ENCODE peak calls at places on chromosome 5, in six cellular contexts. Z, J, L, O, Q and T are unnamed samples.

GRCh38 chr5:137217599-137218200 is 281.4 kb downstream of the SPOCK1 start:
- DNase-seq in Z (no peak), J (peak), L (no peak), O (no peak), Q (no peak), T (no peak)

GRCh38 chr5:143594913-143595818 is 191.7 kb upstream of the NR3C1 start:
- DNase-seq in Z (no peak), J (peak), L (no peak), O (no peak), Q (no peak), T (no peak)

GRCh38 chr5:74140409-74140808 is 500.1 kb downstream of the ENC1 start:
- DNase-seq in Z (no peak), J (no peak), L (no peak), O (no peak), Q (no peak), T (no peak)

GRCh38 chr5:1509346-1510085 is 14.2 kb downstream of the LPCAT1 start:
- DNase-seq in Z (peak), J (no peak), L (peak), O (peak), Q (peak), T (peak)

GRCh38 chr5:96864922-96865545 is 11.3 kb upstream of the ERAP2 start:
- DNase-seq in Z (no peak), J (no peak), L (no peak), O (no peak), Q (no peak), T (no peak)

GRCh38 chr5:74519161-74519571 is 121.4 kb downstream of the ENC1 start:
- DNase-seq in Z (no peak), J (no peak), L (no peak), O (no peak), Q (no peak), T (no peak)

GRCh38 chr5:125196479-125197183 is 450.2 kb upstream of the ZNF608 start:
- DNase-seq in Z (no peak), J (no peak), L (peak), O (no peak), Q (no peak), T (no peak)

GRCh38 chr5:151696470-151697061 is 9.9 kb upstream of the SPARC start:
- DNase-seq in Z (no peak), J (peak), L (peak), O (peak), Q (no peak), T (no peak)

GRCh38 chr5:1315709-1316587 is 21.1 kb upstream of the TERT start:
- DNase-seq in Z (peak), J (peak), L (no peak), O (peak), Q (no peak), T (peak)

GRCh38 chr5:150286820-150287219 is 2.8 kb downstream of the CAMK2A start:
- DNase-seq in Z (no peak), J (no peak), L (no peak), O (peak), Q (no peak), T (no peak)

GRCh38 chr5:141040093-141040762 is 10.9 kb upstream of the PCDHB1 start:
- DNase-seq in Z (no peak), J (peak), L (peak), O (peak), Q (peak), T (no peak)

GRCh38 chr5:89686081-89686765 is 723.3 kb downstream of the CETN3 start:
- DNase-seq in Z (no peak), J (no peak), L (no peak), O (no peak), Q (no peak), T (no peak)

GRCh38 chr5:14790220-14790619 is 81.4 kb downstream of the ANKH start:
- DNase-seq in Z (no peak), J (no peak), L (no peak), O (no peak), Q (no peak), T (no peak)

GRCh38 chr5:137731201-137731600 is 4.7 kb downstream of the KLHL3 start:
- DNase-seq in Z (no peak), J (peak), L (no peak), O (no peak), Q (no peak), T (no peak)

GRCh38 chr5:37248387-37248969 is 698 bp downstream of the CPLANE1 start:
- DNase-seq in Z (no peak), J (peak), L (no peak), O (no peak), Q (no peak), T (no peak)

GRCh38 chr5:98454904-98455303 is 318.6 kb upstream of the RGMB start:
- DNase-seq in Z (no peak), J (peak), L (no peak), O (no peak), Q (no peak), T (peak)

GRCh38 chr5:171152382-171152781 is 156.7 kb upstream of the TLX3 start:
- DNase-seq in Z (no peak), J (peak), L (no peak), O (no peak), Q (no peak), T (no peak)

GRCh38 chr5:181187500-181188213 is 17.3 kb downstream of the TRIM7 start:
- DNase-seq in Z (peak), J (peak), L (peak), O (peak), Q (peak), T (peak)

GRCh38 chr5:2220741-2221140 is 338.0 kb upstream of the IRX4 start:
- DNase-seq in Z (no peak), J (no peak), L (no peak), O (no peak), Q (no peak), T (no peak)

GRCh38 chr5:149707097-149707496 is 23.0 kb upstream of the PPARGC1B start:
- DNase-seq in Z (no peak), J (no peak), L (no peak), O (no peak), Q (no peak), T (no peak)

GRCh38 chr5:67577424-67577823 is 380.8 kb upstream of the CD180 start:
- DNase-seq in Z (no peak), J (peak), L (no peak), O (no peak), Q (no peak), T (no peak)

GRCh38 chr5:39074009-39074886 is at the start of gene RICTOR:
- DNase-seq in Z (peak), J (peak), L (peak), O (peak), Q (peak), T (peak)

GRCh38 chr5:112918679-112919078 is 3.3 kb downstream of the REEP5 start:
- DNase-seq in Z (no peak), J (no peak), L (no peak), O (no peak), Q (no peak), T (no peak)

GRCh38 chr5:141354900-141355469 is at the start of gene PCDHGA4:
- DNase-seq in Z (no peak), J (no peak), L (no peak), O (peak), Q (no peak), T (no peak)

GRCh38 chr5:77426670-77427069 is 65.4 kb downstream of the WDR41 start:
- DNase-seq in Z (no peak), J (peak), L (no peak), O (no peak), Q (no peak), T (no peak)

DNA sequence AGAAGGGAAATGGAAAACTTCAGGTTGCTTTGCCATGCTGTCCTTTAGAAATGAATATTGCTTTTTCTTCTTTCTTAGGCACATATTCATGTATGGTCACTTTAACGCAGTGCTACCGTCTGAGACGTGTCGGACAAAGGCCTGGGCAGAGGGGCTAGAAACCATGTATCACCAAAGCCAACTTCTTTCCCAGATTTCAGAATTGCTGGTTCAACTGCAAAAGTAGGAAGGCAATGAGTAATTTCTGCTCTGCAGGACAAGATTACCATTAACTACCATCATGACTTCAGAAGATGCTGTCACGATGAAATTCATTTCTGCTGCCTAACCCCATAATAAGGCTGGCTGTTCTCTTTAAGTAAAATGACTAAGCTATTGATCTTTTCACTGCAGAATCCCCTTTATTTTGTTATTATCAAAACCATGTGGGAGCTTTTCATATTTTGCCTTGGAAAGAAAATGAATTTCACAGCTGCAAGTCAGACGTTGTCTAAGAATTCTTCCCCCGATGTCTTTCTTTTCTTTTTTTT is 306.6 kb downstream of the PDE4D start:
- DNase-seq in Z (no peak), J (no peak), L (no peak), O (no peak), Q (no peak), T (no peak)
- H3K4me3 ChIP-seq in Z (no peak), J (no peak), L (no peak), O (no peak), Q (peak), T (no peak)

DNA sequence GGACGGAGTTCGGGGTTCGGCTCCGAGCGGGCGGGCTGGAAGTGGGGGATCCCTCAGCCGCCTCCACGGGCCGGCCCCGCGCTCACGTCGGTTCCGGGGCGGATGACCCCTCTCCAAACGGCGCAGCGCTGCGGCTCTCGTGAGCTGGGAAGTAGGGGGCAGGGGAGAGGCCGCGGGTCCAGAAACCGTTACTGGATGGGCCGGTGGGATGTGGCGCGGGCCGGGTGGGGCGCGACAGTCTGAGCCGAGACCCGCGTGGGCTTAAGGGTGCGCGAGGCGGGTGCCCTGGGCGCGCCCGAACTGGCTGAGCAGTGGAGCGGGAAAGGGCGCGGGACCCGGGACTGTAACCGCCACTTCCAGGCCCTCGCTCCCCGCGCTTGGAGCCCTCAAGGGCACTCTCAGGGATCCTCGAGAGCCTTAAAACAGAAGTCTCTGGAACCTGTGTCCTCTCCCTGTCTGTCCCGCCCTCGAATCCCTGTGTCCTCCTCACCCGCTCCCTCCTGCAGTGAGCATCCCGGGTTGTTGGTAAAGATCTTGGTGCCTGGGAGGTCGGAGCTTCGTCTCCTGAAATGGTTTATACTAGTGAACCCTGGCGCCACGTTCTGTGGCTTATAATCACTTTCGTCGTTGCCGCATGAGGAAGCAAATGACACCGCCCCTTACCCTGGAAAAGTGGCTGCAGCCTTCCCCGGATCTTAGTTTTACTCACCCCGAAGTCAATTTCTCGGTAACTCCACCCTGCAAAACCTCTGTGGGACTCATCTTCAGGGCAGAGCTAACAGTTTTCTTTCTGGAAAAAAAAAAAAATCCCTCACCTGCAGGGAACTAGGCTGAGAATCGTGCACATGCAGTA is 571 bp upstream of the MARCHF11 start:
- DNase-seq in Z (no peak), J (no peak), L (no peak), O (peak), Q (no peak), T (no peak)
- H3K4me3 ChIP-seq in Z (no peak), J (no peak), L (peak), O (peak), Q (no peak), T (no peak)

GRCh38 chr5:175683231-175683630 is 25.4 kb downstream of the HRH2 start:
- DNase-seq in Z (no peak), J (no peak), L (no peak), O (no peak), Q (no peak), T (no peak)

GRCh38 chr5:175685701-175686350 is 28.0 kb downstream of the HRH2 start:
- DNase-seq in Z (no peak), J (no peak), L (peak), O (peak), Q (no peak), T (no peak)

GRCh38 chr5:175684931-175685330 is 27.1 kb downstream of the HRH2 start:
- DNase-seq in Z (no peak), J (no peak), L (no peak), O (no peak), Q (no peak), T (no peak)

GRCh38 chr5:175682664-175683063 is 24.8 kb downstream of the HRH2 start:
- DNase-seq in Z (no peak), J (no peak), L (no peak), O (peak), Q (no peak), T (no peak)

GRCh38 chr5:175683921-175684320 is 26.1 kb downstream of the HRH2 start:
- DNase-seq in Z (no peak), J (no peak), L (no peak), O (peak), Q (no peak), T (no peak)
- H3K4me3 ChIP-seq in Z (no peak), J (no peak), L (no peak), O (no peak), Q (no peak), T (no peak)

GRCh38 chr5:177432143-177432904 is 5.8 kb downstream of the GRK6 start:
- DNase-seq in Z (no peak), J (no peak), L (peak), O (peak), Q (peak), T (no peak)
- H3K4me3 ChIP-seq in Z (peak), J (no peak), L (peak), O (no peak), Q (no peak), T (no peak)

GRCh38 chr5:81856948-81857928 is 106.3 kb upstream of the SSBP2 start:
- DNase-seq in Z (no peak), J (peak), L (peak), O (peak), Q (peak), T (peak)
- H3K4me3 ChIP-seq in Z (no peak), J (no peak), L (no peak), O (no peak), Q (no peak), T (no peak)

DNA sequence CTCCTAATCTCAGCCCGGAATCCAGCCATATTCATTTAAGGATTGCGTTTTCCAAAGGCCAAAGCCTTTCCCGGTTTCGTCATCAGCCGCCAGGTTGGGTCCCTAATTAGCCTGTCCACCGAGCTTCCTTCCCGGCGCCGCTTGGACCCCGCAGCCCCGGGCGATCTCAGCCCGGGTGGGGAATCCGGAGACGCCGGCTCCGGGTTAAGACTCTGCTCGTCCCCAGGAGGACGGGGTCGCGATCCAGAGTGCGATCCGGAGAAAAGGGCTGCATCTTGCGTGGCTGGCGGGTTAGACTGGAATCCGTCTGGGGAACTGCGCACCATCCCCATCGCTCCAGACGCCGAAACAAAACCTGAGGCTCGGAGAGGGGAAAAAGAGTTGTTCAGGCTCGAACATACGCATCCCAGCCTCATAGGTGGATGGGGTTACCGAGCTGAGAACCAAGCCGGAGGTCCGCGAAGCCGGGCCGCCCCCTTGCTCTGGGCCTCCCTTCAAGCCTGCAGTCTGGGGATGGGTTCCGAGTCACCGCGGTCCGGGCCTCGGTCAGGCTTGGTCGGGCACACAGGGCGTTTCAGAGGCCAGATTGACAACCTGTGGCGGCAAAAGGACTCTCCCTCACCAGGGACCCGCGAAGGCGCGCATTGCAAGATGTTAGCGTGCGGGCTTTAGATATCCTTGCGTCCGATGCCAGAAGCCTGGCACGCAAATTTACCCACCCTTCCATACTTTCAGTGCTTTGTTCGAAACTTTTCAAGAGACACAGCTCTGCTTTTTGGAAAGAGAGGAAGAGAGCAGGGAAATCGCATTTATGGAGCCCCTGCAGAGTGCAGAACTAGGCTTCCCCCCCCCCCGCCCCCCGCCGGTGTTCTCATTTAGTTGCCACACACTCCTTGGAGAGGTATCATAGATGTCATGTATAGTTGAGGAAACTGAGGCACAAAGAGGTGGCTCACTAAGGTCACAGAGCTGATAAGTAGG is 7.9 kb downstream of the MSX2 start:
- DNase-seq in Z (no peak), J (no peak), L (no peak), O (no peak), Q (no peak), T (no peak)
- H3K4me3 ChIP-seq in Z (no peak), J (no peak), L (no peak), O (no peak), Q (no peak), T (no peak)

GRCh38 chr5:43410414-43410813 is 1.8 kb downstream of the CCL28 start:
- DNase-seq in Z (no peak), J (no peak), L (no peak), O (no peak), Q (no peak), T (peak)
- H3K4me3 ChIP-seq in Z (no peak), J (no peak), L (no peak), O (no peak), Q (no peak), T (no peak)